ENCODE peak calls at places on chromosomes 4 and X, in ten cellular contexts. V is T-helper 9 cell, U is Calu3, I is NCI-H2081, E is GM12864, O is GM23248, D is pancreas, T is Right ventricle myocardium inferior, J is mucosa of gallbladder, H is HS-5. C is an unnamed sample.

GRCh38 chr4:116024954-116025708 is 911.7 kb upstream of the NDST4 start:
- DNase-seq in V (no peak), U (no peak), I (no peak), E (no peak), O (no peak), D (no peak), T (no peak), J (no peak), H (no peak), C (no peak)

GRCh38 chr4:78691333-78691732 is 84.8 kb upstream of the BMP2K start:
- DNase-seq in V (no peak), U (no peak), I (no peak), E (no peak), O (peak), D (no peak), T (no peak), J (no peak), H (no peak), C (no peak)

GRCh38 chrX:138487866-138488265 is 223.7 kb downstream of the FGF13 start:
- DNase-seq in V (no peak), U (no peak), I (no peak), E (no peak), O (no peak), D (no peak), T (no peak), J (no peak), H (no peak), C (peak)

GRCh38 chr4:126965876-126966275 is 666.9 kb upstream of the INTU start:
- DNase-seq in V (no peak), U (no peak), I (no peak), E (no peak), O (no peak), D (no peak), T (no peak), J (no peak), H (no peak), C (no peak)

GRCh38 chr4:6074723-6075122 is 56.5 kb upstream of the C4orf50 start:
- DNase-seq in V (no peak), U (no peak), I (no peak), E (no peak), O (no peak), D (no peak), T (no peak), J (no peak), H (no peak), C (no peak)

GRCh38 chrX:13029341-13029740 is 15.1 kb downstream of the FAM9C start:
- DNase-seq in V (no peak), U (peak), I (no peak), E (no peak), O (peak), D (peak), T (no peak), J (peak), H (no peak), C (peak)

GRCh38 chr4:155608231-155608885 is 58.3 kb upstream of the GUCY1A1 start:
- DNase-seq in V (no peak), U (no peak), I (no peak), E (no peak), O (peak), D (no peak), T (no peak), J (no peak), H (no peak), C (no peak)

GRCh38 chrX:57453901-57454300 is 137.9 kb upstream of the ZXDB start:
- DNase-seq in V (no peak), U (no peak), I (peak), E (peak), O (peak), D (no peak), T (no peak), J (no peak), H (no peak), C (peak)

GRCh38 chr4:80412322-80412721 is 76.8 kb downstream of the CFAP299 start:
- DNase-seq in V (no peak), U (no peak), I (no peak), E (no peak), O (peak), D (no peak), T (no peak), J (no peak), H (no peak), C (no peak)

GRCh38 chr4:40912455-40913055 is 162.8 kb downstream of the NSUN7 start:
- DNase-seq in V (no peak), U (no peak), I (no peak), E (no peak), O (peak), D (no peak), T (no peak), J (no peak), H (no peak), C (no peak)

GRCh38 chr4:84159767-84160166 is 339.3 kb downstream of the NKX6-1 start:
- DNase-seq in V (no peak), U (no peak), I (no peak), E (no peak), O (peak), D (no peak), T (no peak), J (peak), H (no peak), C (peak)

C was measured in SK-MEL-5.